ENCODE peak calls at places on chromosomes 13 and 19, in five cellular contexts. L, H, X, Y and W are unnamed samples.

GRCh38 chr13:34156841-34157365 is 339.0 kb downstream of the RFC3 start:
- DNase-seq in Y (peak; percentile 85), L (peak; percentile 44), H (no peak), X (peak; percentile 24), W (peak; percentile 81)

GRCh38 chr19:49855676-49856573 is 5.0 kb downstream of the PTOV1 start:
- DNase-seq in H (no peak), X (no peak), Y (no peak), L (no peak), W (no peak)

GRCh38 chr13:28716511-28716910 is 2.3 kb downstream of the SLC46A3 start:
- DNase-seq in X (no peak), H (no peak), L (peak; percentile 35), Y (no peak), W (no peak)

GRCh38 chr13:95535243-95535642 is 17.3 kb upstream of the CLDN10 start:
- DNase-seq in Y (no peak), H (no peak), L (no peak), X (no peak), W (no peak)

GRCh38 chr19:58037927-58038687 is 4.3 kb downstream of the ZSCAN1 start:
- DNase-seq in L (no peak), H (peak; percentile 79), X (no peak), Y (no peak), W (no peak)

GRCh38 chr13:69124996-69125395 is 982.6 kb upstream of the ATXN8OS start:
- DNase-seq in L (no peak), H (no peak), Y (no peak), X (no peak), W (no peak)

GRCh38 chr13:104143760-104144406 is 1077.7 kb upstream of the SLC10A2 start:
- DNase-seq in Y (no peak), H (no peak), X (no peak), L (no peak), W (no peak)

GRCh38 chr19:17797397-17798201 is 2.7 kb downstream of the B3GNT3 start:
- DNase-seq in L (no peak), X (no peak), Y (peak; percentile 90), H (no peak), W (no peak)

GRCh38 chr13:51520524-51520923 is 63.7 kb upstream of the WDFY2 start:
- DNase-seq in Y (no peak), X (no peak), H (no peak), L (no peak), W (no peak)

GRCh38 chr19:23527797-23528196 is 132.5 kb upstream of the ZNF91 start:
- DNase-seq in H (no peak), L (no peak), Y (no peak), X (no peak), W (no peak)

GRCh38 chr19:45769821-45770191 is 754 bp upstream of the SIX5 start:
- DNase-seq in Y (peak; percentile 49), L (no peak), H (peak; percentile 84), X (peak; percentile 48), W (peak; percentile 68)

GRCh38 chr13:35388979-35389378 is 87.5 kb downstream of the MAB21L1 start:
- DNase-seq in L (no peak), H (no peak), X (no peak), Y (no peak), W (no peak)

GRCh38 chr13:114143806-114144605 is 11.6 kb upstream of the RASA3 start:
- DNase-seq in X (no peak), H (no peak), L (no peak), Y (no peak), W (no peak)

GRCh38 chr13:26967119-26968038 is 204.2 kb downstream of the USP12 start:
- DNase-seq in X (no peak), L (no peak), Y (no peak), H (peak; percentile 58), W (peak; percentile 37)

GRCh38 chr13:47251771-47252170 is 354.9 kb upstream of the HTR2A start:
- DNase-seq in X (no peak), L (no peak), H (no peak), Y (no peak), W (no peak)

GRCh38 chr19:55041627-55042343 is 3.7 kb upstream of the GP6 start:
- DNase-seq in Y (no peak), L (no peak), H (no peak), X (no peak), W (no peak)

GRCh38 chr13:36051082-36051481 is 80.1 kb downstream of the DCLK1 start:
- DNase-seq in X (no peak), Y (no peak), L (no peak), H (no peak), W (no peak)

GRCh38 chr19:50341091-50341564 is 12.0 kb upstream of the KCNC3 start:
- DNase-seq in H (no peak), L (no peak), Y (no peak), X (no peak), W (peak; percentile 19)

GRCh38 chr13:112725346-112726017 is 35.6 kb downstream of the ATP11A start:
- DNase-seq in Y (no peak), H (peak; percentile 60), X (no peak), L (peak; percentile 47), W (peak; percentile 51)

GRCh38 chr19:10000171-10000826 is 10.0 kb downstream of the COL5A3 start:
- DNase-seq in X (peak; percentile 82), H (no peak), Y (peak; percentile 70), L (peak; percentile 63), W (peak; percentile 67)

GRCh38 chr19:14473915-14474578 is 1.1 kb downstream of the PTGER1 start:
- DNase-seq in L (peak; percentile 56), Y (peak; percentile 59), H (peak; percentile 90), X (no peak), W (no peak)

GRCh38 chr13:51618626-51619025 is 34.4 kb downstream of the WDFY2 start:
- DNase-seq in H (no peak), Y (no peak), X (no peak), L (no peak), W (no peak)

GRCh38 chr13:52723181-52723580 is 16.4 kb downstream of the CNMD start:
- DNase-seq in H (no peak), X (no peak), L (no peak), Y (no peak), W (no peak)

GRCh38 chr13:93151277-93151676 is 75.3 kb upstream of the GPC6 start:
- DNase-seq in H (no peak), Y (no peak), X (no peak), L (no peak), W (no peak)

GRCh38 chr19:10013834-10014618 is 743 bp downstream of the RDH8 start:
- DNase-seq in L (no peak), H (no peak), Y (no peak), X (no peak), W (no peak)

GRCh38 chr19:16654151-16654550 is 5.8 kb downstream of the SMIM7 start:
- DNase-seq in L (no peak), H (no peak), X (no peak), Y (no peak), W (no peak)

GRCh38 chr19:3580156-3580955 is 4.9 kb upstream of the GIPC3 start:
- DNase-seq in H (no peak), X (no peak), Y (no peak), L (no peak), W (no peak)

GRCh38 chr19:6099037-6099436 is 11.3 kb downstream of the RFX2 start:
- DNase-seq in X (no peak), Y (no peak), H (no peak), L (no peak), W (no peak)

GRCh38 chr19:33618884-33619283 is 2.9 kb upstream of the CHST8 start:
- DNase-seq in X (no peak), L (no peak), Y (no peak), H (no peak), W (no peak)

DNA sequence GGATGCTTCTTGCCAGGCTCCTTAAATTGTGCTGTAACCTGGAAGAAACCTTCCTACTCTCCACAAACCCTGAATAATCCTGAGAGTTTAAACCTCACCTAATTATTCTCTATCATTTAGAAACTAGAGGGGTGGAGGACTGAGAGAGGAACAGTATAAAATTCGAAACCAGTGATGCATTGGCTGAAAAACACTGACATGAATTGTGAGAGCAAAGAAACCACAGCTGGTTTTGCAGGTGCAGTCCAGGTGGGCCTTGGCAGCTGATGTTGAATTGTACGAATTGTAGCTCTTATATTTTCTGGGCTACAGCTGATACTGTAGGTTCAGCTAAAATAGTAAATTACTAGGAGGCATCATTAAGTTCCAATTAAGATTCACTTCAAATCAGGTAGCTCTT is 227.0 kb upstream of the SLITRK5 start:
- DNase-seq in L (no peak), Y (no peak), X (no peak), H (no peak), W (no peak)
- TF ChIP-seq CTCF in L (no peak), Y (no peak), X (no peak), H (no peak), W (no peak)

GRCh38 chr19:7830823-7831222 is 805 bp downstream of the EVI5L start:
- DNase-seq in X (no peak), L (peak; percentile 13), Y (no peak), H (no peak), W (no peak)
- H3K27ac ChIP-seq in X (no peak overlapping the region), L (no peak overlapping the region), Y (peak overlapping the region; percentile 55), H (peak overlapping the region; percentile 54), W (no peak overlapping the region)

DNA sequence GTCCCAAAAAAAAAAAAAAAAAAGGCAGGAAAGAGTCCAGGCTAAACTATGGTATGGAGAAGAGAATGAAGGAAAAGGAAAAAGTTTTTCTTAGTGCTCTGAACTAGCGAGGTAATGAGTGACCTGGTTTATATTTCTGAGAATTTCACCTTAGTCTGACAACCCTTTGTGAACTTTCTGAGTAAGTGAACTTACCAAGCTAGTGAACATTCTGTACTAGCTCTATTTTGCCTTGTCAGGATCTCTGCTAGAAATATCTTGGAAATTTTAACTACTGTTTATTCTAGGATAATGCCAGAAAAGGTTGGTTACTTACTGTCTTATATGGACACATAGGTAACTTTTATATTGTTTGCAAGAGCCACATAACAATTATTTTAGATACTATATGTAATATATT is 4.4 kb downstream of the TRIM13 start:
- DNase-seq in X (no peak), Y (no peak), L (no peak), H (no peak), W (no peak)
- H3K4me3 ChIP-seq in X (no peak overlapping the region), Y (no peak overlapping the region), L (peak overlapping the region; percentile 16), H (no peak overlapping the region), W (no peak overlapping the region)

DNA sequence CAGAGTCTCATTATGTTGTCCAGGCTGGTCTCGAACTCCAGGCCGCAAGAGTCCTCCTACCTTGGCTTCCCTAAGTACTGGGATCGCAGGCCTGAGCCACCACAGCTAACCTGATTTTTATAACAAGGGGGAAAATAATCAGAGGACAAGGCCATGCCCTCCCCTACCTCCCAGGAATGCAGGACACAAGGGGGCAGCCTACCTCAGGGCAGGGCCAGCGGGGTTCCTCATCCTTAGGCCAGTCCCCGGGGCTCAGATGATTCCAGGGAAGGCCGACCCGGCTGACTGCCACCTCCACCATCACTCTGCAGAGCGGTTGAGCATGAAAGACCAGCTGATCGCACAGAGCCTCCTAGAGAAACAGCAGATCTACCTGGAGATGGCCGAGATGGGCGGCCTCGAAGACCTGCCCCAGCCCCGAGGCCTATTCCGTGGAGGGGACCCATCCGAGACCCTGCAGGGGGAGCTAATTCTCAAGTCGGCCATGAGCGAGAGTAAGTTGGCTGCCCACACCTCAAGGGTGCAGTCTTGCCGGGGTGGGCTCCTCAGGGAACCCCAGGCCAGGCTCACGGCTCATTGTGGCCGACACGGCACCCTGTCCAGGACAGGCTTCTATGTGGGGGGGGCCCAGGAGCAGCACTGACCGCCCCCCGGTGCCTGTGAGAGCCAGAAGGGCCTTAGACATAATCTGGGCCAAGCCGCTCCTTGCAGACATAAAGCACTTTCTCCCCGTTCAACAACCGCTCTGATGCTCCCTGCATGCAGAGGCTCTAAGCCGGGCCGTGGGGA is 26.8 kb downstream of the PEX11G start:
- DNase-seq in L (no peak), Y (no peak), X (no peak), H (peak; percentile 60), W (no peak)
- TF ChIP-seq CTCF in L (no peak), Y (no peak), X (no peak), H (no peak), W (no peak)

GRCh38 chr19:8413593-8413923 is 453 bp downstream of the MARCHF2 start:
- DNase-seq in L (no peak), H (no peak), X (no peak), Y (no peak), W (no peak)

GRCh38 chr19:8412783-8413592 is at the start of gene MARCHF2:
- DNase-seq in L (peak; percentile 97), Y (peak; percentile 98), H (peak; percentile 99), X (peak; percentile 89), W (peak; percentile 97)
- H3K27ac ChIP-seq in L (peak within 1 kb of the TSS; percentile 87), Y (peak within 1 kb of the TSS; percentile 79), H (peak within 1 kb of the TSS; percentile 77), X (peak within 1 kb of the TSS; percentile 74), W (peak within 1 kb of the TSS; percentile 86)